ENCODE peak calls at places on chromosomes 12 and 14, in four cellular contexts. I is heart left ventricle, M is omental fat pad, Y is cardiac muscle cell. Z is an unnamed sample.

GRCh38 chr12:32947203-32947795 is 50.7 kb upstream of the PKP2 start:
- DNase-seq in I (no peak), M (no peak), Y (peak), Z (no peak)

GRCh38 chr12:59408431-59408830 is 187.4 kb upstream of the SLC16A7 start:
- DNase-seq in I (no peak), M (no peak), Y (no peak), Z (no peak)

GRCh38 chr14:91517013-91517412 is 6.9 kb upstream of the PPP4R3A start:
- DNase-seq in I (no peak), M (no peak), Y (no peak), Z (no peak)

GRCh38 chr12:30015661-30016060 is 231.9 kb upstream of the TMTC1 start:
- DNase-seq in I (no peak), M (no peak), Y (no peak), Z (no peak)

GRCh38 chr14:105208738-105209075 is 27.6 kb upstream of the NUDT14 start:
- DNase-seq in I (no peak), M (no peak), Y (no peak), Z (no peak)

GRCh38 chr12:48640854-48641253 is 41.2 kb downstream of the KANSL2 start:
- DNase-seq in I (no peak), M (no peak), Y (no peak), Z (no peak)

GRCh38 chr14:74739293-74740030 is 23.7 kb upstream of the YLPM1 start:
- DNase-seq in I (no peak), M (no peak), Y (no peak), Z (no peak)

GRCh38 chr12:113104953-113105510 is 30.5 kb downstream of the RASAL1 start:
- DNase-seq in I (no peak), M (no peak), Y (no peak), Z (no peak)

GRCh38 chr14:56004807-56005579 is 113.2 kb upstream of the PELI2 start:
- DNase-seq in I (peak), M (no peak), Y (peak), Z (no peak)

GRCh38 chr14:39181693-39182047 is 6.6 kb downstream of the PNN start:
- DNase-seq in I (no peak), M (no peak), Y (no peak), Z (no peak)

GRCh38 chr12:64293654-64294364 is 71.7 kb upstream of the KICS2 start:
- DNase-seq in I (no peak), M (no peak), Y (no peak), Z (no peak)

GRCh38 chr12:7113389-7113871 is 4.4 kb upstream of the C1RL start:
- DNase-seq in I (no peak), M (no peak), Y (peak), Z (no peak)

GRCh38 chr12:17954788-17955187 is 135.2 kb downstream of the RERGL start:
- DNase-seq in I (no peak), M (no peak), Y (no peak), Z (no peak)

GRCh38 chr12:42729532-42729895 is 140.0 kb upstream of the PRICKLE1 start:
- DNase-seq in I (no peak), M (no peak), Y (no peak), Z (peak)

GRCh38 chr14:68178282-68178681 is 358.7 kb downstream of the RAD51B start:
- DNase-seq in I (no peak), M (no peak), Y (no peak), Z (no peak)

DNA sequence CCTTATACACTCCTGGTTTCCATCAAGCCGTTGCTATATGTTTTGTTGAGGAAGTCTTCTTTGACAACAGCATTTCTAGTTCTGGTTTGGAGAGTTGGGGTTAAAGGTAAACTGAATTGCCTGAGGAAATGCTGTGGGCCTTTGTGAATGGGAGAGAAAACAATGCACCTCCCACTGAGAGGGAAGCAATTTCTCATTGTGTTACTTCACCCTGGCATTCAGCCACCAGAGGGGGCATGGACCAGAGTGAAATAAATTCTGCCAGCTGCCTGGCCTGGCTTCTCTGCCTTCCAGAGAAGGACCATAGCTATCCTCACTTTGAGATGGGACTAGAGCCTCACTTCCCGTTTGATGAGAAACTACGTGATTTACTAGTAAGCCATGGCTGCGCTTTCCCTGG is 475.3 kb downstream of the EGLN3 start:
- DNase-seq in I (no peak), M (no peak), Y (peak), Z (peak)
- TF ChIP-seq CTCF in I (peak), M (no peak), Y (peak), Z (peak)

GRCh38 chr12:2877047-2877958 is at the start of the genes FOXM1 and RHNO1:
- DNase-seq in I (peak), M (peak), Y (peak), Z (peak)
- TF ChIP-seq CTCF in I (peak), M (no peak), Y (peak), Z (peak)

GRCh38 chr14:47040490-47040889 is 388.9 kb upstream of the RPL10L start:
- DNase-seq in I (no peak), M (no peak), Y (peak), Z (peak)

GRCh38 chr14:47039336-47039735 is 387.8 kb upstream of the RPL10L start:
- DNase-seq in I (no peak), M (no peak), Y (peak), Z (no peak)

GRCh38 chr14:47044841-47045240 is 393.3 kb upstream of the RPL10L start:
- DNase-seq in I (no peak), M (no peak), Y (peak), Z (peak)
- TF ChIP-seq CTCF in I (no peak), M (no peak), Y (no peak), Z (peak)

DNA sequence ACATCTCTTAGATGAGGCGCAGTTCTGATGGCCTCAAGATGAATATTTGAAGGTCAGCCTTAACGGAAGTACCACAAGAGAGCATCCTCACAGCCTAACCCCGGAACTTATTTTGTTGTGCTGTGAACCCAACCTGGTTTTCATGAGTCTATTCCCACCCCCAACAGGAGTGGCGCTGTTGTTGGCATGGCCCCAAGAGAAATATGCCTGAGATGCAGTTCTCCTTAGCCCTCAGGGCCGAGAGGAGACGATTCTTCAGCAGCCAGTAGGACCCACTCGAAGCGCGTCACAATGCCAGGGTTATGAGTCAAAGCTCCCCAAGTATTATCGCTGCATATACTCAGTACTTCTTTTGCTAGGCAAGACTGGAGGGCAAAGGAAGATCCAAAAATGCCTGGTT is 24.5 kb upstream of the BCL11B start:
- DNase-seq in I (no peak), M (no peak), Y (no peak), Z (no peak)
- TF ChIP-seq CTCF in I (no peak), M (no peak), Y (no peak), Z (no peak)

Z was measured in BE2C.